ENCODE peak calls at places on chromosomes 3 and 15, in seven cellular contexts. One of them, this sample, is unnamed. For H3K4me1, the result is how much of the 10 kb centered on the place peaks cover.

GRCh38 chr15:58530056-58530590 is 98.3 kb downstream of the LIPC start:
- DNase-seq in A549: no peak
- DNase-seq in Peyer's patch: no peak
- DNase-seq in Caco-2: no peak
- DNase-seq in SK-N-SH: no peak
- DNase-seq in mesendoderm: no peak
- DNase-seq in OCI-LY7: no peak
- DNase-seq in this sample: no peak

GRCh38 chr3:124391774-124392173 is 338.5 kb upstream of the UMPS start:
- DNase-seq in A549: no peak
- DNase-seq in Peyer's patch: no peak
- DNase-seq in Caco-2: peak
- DNase-seq in SK-N-SH: no peak
- DNase-seq in mesendoderm: no peak
- DNase-seq in OCI-LY7: no peak
- DNase-seq in this sample: no peak

GRCh38 chr15:82739086-82739485 is 29.4 kb upstream of the AP3B2 start:
- DNase-seq in A549: no peak
- DNase-seq in Peyer's patch: no peak
- DNase-seq in Caco-2: no peak
- DNase-seq in SK-N-SH: no peak
- DNase-seq in mesendoderm: peak
- DNase-seq in OCI-LY7: no peak
- DNase-seq in this sample: no peak

GRCh38 chr3:184540777-184541681 is 20.6 kb upstream of the EPHB3 start:
- DNase-seq in A549: peak
- DNase-seq in Peyer's patch: peak
- DNase-seq in Caco-2: peak
- DNase-seq in SK-N-SH: no peak
- DNase-seq in mesendoderm: peak
- DNase-seq in OCI-LY7: peak
- DNase-seq in this sample: peak

GRCh38 chr3:100665230-100665629 is 44.1 kb upstream of the TFG start:
- DNase-seq in A549: no peak
- DNase-seq in Peyer's patch: no peak
- DNase-seq in Caco-2: no peak
- DNase-seq in SK-N-SH: no peak
- DNase-seq in mesendoderm: no peak
- DNase-seq in OCI-LY7: no peak
- DNase-seq in this sample: no peak

GRCh38 chr3:127088511-127089430 is 104.2 kb upstream of the PRR23E start:
- DNase-seq in A549: no peak
- DNase-seq in Peyer's patch: no peak
- DNase-seq in Caco-2: no peak
- DNase-seq in SK-N-SH: peak
- DNase-seq in mesendoderm: peak
- DNase-seq in OCI-LY7: no peak
- DNase-seq in this sample: no peak

GRCh38 chr3:163391407-163392181 is 1686.7 kb downstream of the SI start:
- DNase-seq in A549: no peak
- DNase-seq in Peyer's patch: no peak
- DNase-seq in Caco-2: no peak
- DNase-seq in SK-N-SH: no peak
- DNase-seq in mesendoderm: no peak
- DNase-seq in OCI-LY7: no peak
- DNase-seq in this sample: no peak

GRCh38 chr3:42764561-42765295 is 8.3 kb downstream of the CCDC13 start:
- DNase-seq in A549: no peak
- DNase-seq in Peyer's patch: no peak
- DNase-seq in Caco-2: no peak
- DNase-seq in SK-N-SH: no peak
- DNase-seq in mesendoderm: no peak
- DNase-seq in OCI-LY7: no peak
- DNase-seq in this sample: peak

GRCh38 chr15:41490355-41490754 is 3.3 kb upstream of the ITPKA start:
- DNase-seq in A549: peak
- DNase-seq in Peyer's patch: no peak
- DNase-seq in Caco-2: no peak
- DNase-seq in SK-N-SH: peak
- DNase-seq in mesendoderm: no peak
- DNase-seq in OCI-LY7: no peak
- DNase-seq in this sample: no peak

DNA sequence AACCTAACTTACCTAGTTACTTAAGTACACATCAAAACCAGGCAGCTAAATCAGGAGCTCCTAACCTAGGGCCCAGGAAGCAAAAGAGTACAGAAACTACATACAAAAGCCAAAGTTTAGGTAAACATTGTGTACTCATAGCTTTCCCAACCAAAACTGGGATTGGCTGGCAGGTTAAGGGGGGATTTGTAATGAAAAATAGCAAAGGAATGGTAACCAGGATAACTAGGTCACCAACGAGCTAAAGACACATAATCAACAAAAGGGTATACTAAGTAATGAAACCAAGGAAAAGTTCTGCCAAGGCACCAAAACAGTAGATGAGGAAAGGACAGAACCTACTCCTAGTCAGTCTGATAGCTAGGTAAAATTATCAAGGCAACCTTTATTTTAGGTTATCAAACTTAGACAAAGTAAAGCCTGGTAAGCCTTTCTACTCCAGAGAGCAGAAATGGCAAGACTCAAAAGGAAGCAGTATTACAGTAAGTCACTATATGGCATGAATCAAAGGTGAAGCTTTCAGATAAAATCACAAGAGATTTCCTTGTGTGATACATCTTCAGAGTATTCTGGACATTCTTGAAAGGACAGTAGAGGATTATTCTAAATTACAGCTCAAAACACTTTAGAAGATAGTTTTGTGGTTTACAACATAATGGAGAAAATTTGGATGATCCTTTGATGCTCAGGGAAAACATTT is 10.2 kb downstream of the TRA2B start:
- DNase-seq in A549: no peak
- DNase-seq in Peyer's patch: no peak
- DNase-seq in Caco-2: no peak
- DNase-seq in SK-N-SH: no peak
- DNase-seq in mesendoderm: no peak
- DNase-seq in OCI-LY7: no peak
- DNase-seq in this sample: no peak
- H3K4me1 ChIP-seq in A549: half or more
- H3K4me1 ChIP-seq in Peyer's patch: half or more
- H3K4me1 ChIP-seq in Caco-2: half or more
- H3K4me1 ChIP-seq in SK-N-SH: under half
- H3K4me1 ChIP-seq in mesendoderm: under half
- H3K4me1 ChIP-seq in OCI-LY7: half or more
- H3K4me1 ChIP-seq in this sample: under half

GRCh38 chr3:72768976-72769375 is 79.3 kb downstream of the SHQ1 start:
- DNase-seq in A549: no peak
- DNase-seq in Peyer's patch: no peak
- DNase-seq in Caco-2: no peak
- DNase-seq in SK-N-SH: peak
- DNase-seq in mesendoderm: no peak
- DNase-seq in OCI-LY7: no peak
- DNase-seq in this sample: no peak

GRCh38 chr3:72769758-72770540 is 78.3 kb downstream of the SHQ1 start:
- DNase-seq in A549: no peak
- DNase-seq in Peyer's patch: no peak
- DNase-seq in Caco-2: no peak
- DNase-seq in SK-N-SH: peak
- DNase-seq in mesendoderm: peak
- DNase-seq in OCI-LY7: no peak
- DNase-seq in this sample: peak

GRCh38 chr3:72763751-72764440 is 84.3 kb downstream of the SHQ1 start:
- DNase-seq in A549: no peak
- DNase-seq in Peyer's patch: no peak
- DNase-seq in Caco-2: no peak
- DNase-seq in SK-N-SH: no peak
- DNase-seq in mesendoderm: no peak
- DNase-seq in OCI-LY7: no peak
- DNase-seq in this sample: no peak

GRCh38 chr3:72766866-72767265 is 81.4 kb downstream of the SHQ1 start:
- DNase-seq in A549: no peak
- DNase-seq in Peyer's patch: no peak
- DNase-seq in Caco-2: no peak
- DNase-seq in SK-N-SH: no peak
- DNase-seq in mesendoderm: peak
- DNase-seq in OCI-LY7: no peak
- DNase-seq in this sample: peak

DNA sequence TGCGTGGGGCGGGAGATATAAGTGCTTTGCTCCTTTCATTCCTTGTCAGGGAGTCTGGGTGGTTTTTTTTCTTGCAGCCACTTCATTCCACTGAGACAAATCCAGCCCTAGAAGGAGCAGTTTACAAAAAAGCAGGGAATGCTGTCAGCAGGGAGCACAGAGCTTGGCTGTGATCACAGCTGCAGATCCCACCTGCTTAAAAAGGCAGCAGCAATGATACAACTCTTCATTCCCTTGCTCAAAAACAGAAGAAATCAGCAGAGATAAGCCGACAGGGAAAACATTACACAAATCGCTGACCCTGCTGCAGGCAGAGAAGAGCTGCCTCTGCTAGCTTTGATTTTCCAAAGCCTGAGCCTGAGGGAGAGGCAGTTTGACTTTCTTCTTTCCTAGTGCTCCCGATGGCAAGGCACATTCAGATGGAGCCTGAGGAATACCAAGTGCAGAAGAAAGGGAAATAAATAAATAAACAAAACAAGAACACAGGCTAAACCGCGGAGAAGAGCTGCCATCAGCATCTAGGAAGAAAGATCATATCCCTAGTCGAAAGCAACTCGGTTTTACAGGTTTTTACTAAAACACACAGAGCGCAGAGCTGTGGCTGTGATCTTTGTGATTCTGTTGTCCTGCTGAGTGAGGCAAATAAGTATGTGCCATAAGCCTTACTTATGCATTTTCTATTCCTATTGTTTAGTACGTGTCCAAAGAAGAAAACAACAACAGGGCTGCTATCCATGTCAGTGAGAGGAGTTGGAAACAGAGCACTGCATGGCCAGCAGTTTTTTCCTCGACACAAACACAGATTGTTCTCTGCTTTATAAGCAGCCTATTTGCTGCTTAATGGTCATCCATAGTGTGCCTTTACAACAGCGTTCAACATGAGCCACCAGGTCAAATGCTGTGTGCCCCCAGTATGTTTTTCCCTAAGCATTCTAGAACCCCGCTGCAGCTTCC is 80.0 kb downstream of the SHQ1 start:
- DNase-seq in A549: no peak
- DNase-seq in Peyer's patch: no peak
- DNase-seq in Caco-2: no peak
- DNase-seq in SK-N-SH: no peak
- DNase-seq in mesendoderm: peak
- DNase-seq in OCI-LY7: no peak
- DNase-seq in this sample: no peak
- H3K4me3 ChIP-seq in A549: no peak
- H3K4me3 ChIP-seq in Peyer's patch: no peak
- H3K4me3 ChIP-seq in Caco-2: no peak
- H3K4me3 ChIP-seq in SK-N-SH: no peak
- H3K4me3 ChIP-seq in mesendoderm: no peak
- H3K4me3 ChIP-seq in OCI-LY7: no peak
- H3K4me3 ChIP-seq in this sample: no peak

GRCh38 chr3:171350364-171350763 is 109.8 kb downstream of the TNIK start:
- DNase-seq in A549: no peak
- DNase-seq in Peyer's patch: no peak
- DNase-seq in Caco-2: no peak
- DNase-seq in SK-N-SH: no peak
- DNase-seq in mesendoderm: no peak
- DNase-seq in OCI-LY7: no peak
- DNase-seq in this sample: no peak
- H3K4me1 ChIP-seq in A549: under half
- H3K4me1 ChIP-seq in Peyer's patch: under half
- H3K4me1 ChIP-seq in Caco-2: under half
- H3K4me1 ChIP-seq in SK-N-SH: under half
- H3K4me1 ChIP-seq in mesendoderm: under half
- H3K4me1 ChIP-seq in OCI-LY7: under half
- H3K4me1 ChIP-seq in this sample: under half

GRCh38 chr15:68578175-68578959 is 426 bp upstream of the CORO2B start:
- DNase-seq in A549: no peak
- DNase-seq in Peyer's patch: peak
- DNase-seq in Caco-2: peak
- DNase-seq in SK-N-SH: peak
- DNase-seq in mesendoderm: peak
- DNase-seq in OCI-LY7: peak
- DNase-seq in this sample: peak

GRCh38 chr15:68578960-68579935 is at the start of gene CORO2B:
- DNase-seq in A549: peak
- DNase-seq in Peyer's patch: peak
- DNase-seq in Caco-2: peak
- DNase-seq in SK-N-SH: peak
- DNase-seq in mesendoderm: peak
- DNase-seq in OCI-LY7: peak
- DNase-seq in this sample: peak

GRCh38 chr15:68580883-68581155 is 2.0 kb downstream of the CORO2B start:
- DNase-seq in A549: no peak
- DNase-seq in Peyer's patch: peak
- DNase-seq in Caco-2: no peak
- DNase-seq in SK-N-SH: no peak
- DNase-seq in mesendoderm: no peak
- DNase-seq in OCI-LY7: no peak
- DNase-seq in this sample: no peak

GRCh38 chr15:68581725-68582124 is 2.9 kb downstream of the CORO2B start:
- DNase-seq in A549: no peak
- DNase-seq in Peyer's patch: peak
- DNase-seq in Caco-2: no peak
- DNase-seq in SK-N-SH: no peak
- DNase-seq in mesendoderm: no peak
- DNase-seq in OCI-LY7: peak
- DNase-seq in this sample: no peak

DNA sequence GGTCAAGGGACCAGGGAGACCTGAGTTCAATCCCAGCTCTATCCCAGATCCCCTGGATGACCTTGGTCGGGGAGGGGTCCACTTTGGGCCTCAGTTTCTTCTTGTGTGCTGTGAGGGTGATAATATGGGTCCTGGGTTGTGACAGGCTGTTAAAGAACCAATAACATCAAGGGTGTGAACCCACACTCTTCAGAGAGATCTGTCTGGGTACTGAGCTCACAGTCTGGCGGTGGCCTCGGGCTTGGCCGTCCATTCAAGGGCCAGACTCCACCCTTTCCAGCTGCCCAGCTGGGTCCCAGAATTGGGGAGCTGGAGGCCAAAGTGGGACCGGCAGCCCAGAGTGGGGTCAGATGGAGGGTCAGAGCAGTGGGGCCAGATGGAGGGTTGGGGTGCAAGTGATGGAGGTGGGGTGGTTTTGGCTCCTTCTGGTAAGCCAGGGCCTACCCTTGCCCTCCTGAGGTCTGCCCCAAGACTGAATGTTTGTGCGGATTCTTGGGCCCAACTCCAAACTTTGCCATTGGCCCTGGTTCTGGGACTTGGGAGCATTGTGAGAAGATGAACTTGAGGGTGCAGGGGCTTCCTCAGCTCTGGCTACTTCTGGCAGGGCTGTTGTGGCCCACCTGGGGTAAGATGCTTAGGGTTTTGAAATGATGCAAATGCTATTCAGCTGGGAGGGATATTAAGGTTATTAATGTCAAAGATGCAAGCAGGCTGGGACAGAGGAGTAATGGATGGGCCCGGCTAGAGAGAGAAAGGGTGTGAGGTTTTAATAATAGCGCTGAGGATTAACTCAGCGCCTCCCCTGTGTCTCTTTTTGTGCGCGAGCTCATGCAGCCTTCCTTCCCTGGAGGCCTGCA is 1.5 kb downstream of the CORO2B start:
- DNase-seq in A549: no peak
- DNase-seq in Peyer's patch: peak
- DNase-seq in Caco-2: no peak
- DNase-seq in SK-N-SH: no peak
- DNase-seq in mesendoderm: no peak
- DNase-seq in OCI-LY7: peak
- DNase-seq in this sample: peak
- H3K4me3 ChIP-seq in A549: no peak
- H3K4me3 ChIP-seq in Peyer's patch: no peak
- H3K4me3 ChIP-seq in Caco-2: no peak
- H3K4me3 ChIP-seq in SK-N-SH: no peak
- H3K4me3 ChIP-seq in mesendoderm: no peak
- H3K4me3 ChIP-seq in OCI-LY7: peak
- H3K4me3 ChIP-seq in this sample: no peak

This sample was measured in HAP-1.